ENCODE peak calls at places on chromosomes 1 and 21, in ten cellular contexts. One of them, this sample, is unnamed.

GRCh38 chr1:165856606-165857005 is 29.2 kb downstream of the UCK2 start:
- DNase-seq in heart left ventricle: no peak
- DNase-seq in CD4-positive, alpha-beta memory T cell: no peak
- DNase-seq in CD8-positive, alpha-beta memory T cell: no peak
- DNase-seq in activated CD4-positive, CD25-positive, alpha-beta regulatory T cell treated with anti-CD3 and anti-CD28 coated beads, Interleukin-2, amount 50 U/mL, for 72 hours: no peak
- DNase-seq in kidney glomerular epithelial cell: no peak
- DNase-seq in MM.1S: no peak
- DNase-seq in heart right ventricle: no peak
- DNase-seq in suprapubic skin: no peak
- DNase-seq in stimulated activated CD8-positive, alpha-beta memory T cell treated with anti-CD3 and anti-CD28 coated beads, Interleukin-2, amount 100 ng/mL, for 48 hours: no peak
- DNase-seq in this sample: no peak

GRCh38 chr21:36929622-36930021 is 36.8 kb downstream of the HLCS start:
- DNase-seq in heart left ventricle: no peak
- DNase-seq in CD4-positive, alpha-beta memory T cell: no peak
- DNase-seq in CD8-positive, alpha-beta memory T cell: no peak
- DNase-seq in activated CD4-positive, CD25-positive, alpha-beta regulatory T cell treated with anti-CD3 and anti-CD28 coated beads, Interleukin-2, amount 50 U/mL, for 72 hours: no peak
- DNase-seq in kidney glomerular epithelial cell: no peak
- DNase-seq in MM.1S: peak
- DNase-seq in heart right ventricle: no peak
- DNase-seq in suprapubic skin: no peak
- DNase-seq in stimulated activated CD8-positive, alpha-beta memory T cell treated with anti-CD3 and anti-CD28 coated beads, Interleukin-2, amount 100 ng/mL, for 48 hours: no peak
- DNase-seq in this sample: no peak

GRCh38 chr1:184633785-184634184 is 120.9 kb downstream of the EDEM3 start:
- DNase-seq in heart left ventricle: peak
- DNase-seq in CD4-positive, alpha-beta memory T cell: no peak
- DNase-seq in CD8-positive, alpha-beta memory T cell: no peak
- DNase-seq in activated CD4-positive, CD25-positive, alpha-beta regulatory T cell treated with anti-CD3 and anti-CD28 coated beads, Interleukin-2, amount 50 U/mL, for 72 hours: no peak
- DNase-seq in kidney glomerular epithelial cell: no peak
- DNase-seq in MM.1S: no peak
- DNase-seq in heart right ventricle: no peak
- DNase-seq in suprapubic skin: no peak
- DNase-seq in stimulated activated CD8-positive, alpha-beta memory T cell treated with anti-CD3 and anti-CD28 coated beads, Interleukin-2, amount 100 ng/mL, for 48 hours: no peak
- DNase-seq in this sample: no peak

GRCh38 chr1:184935919-184936798 is 38.1 kb downstream of the NIBAN1 start:
- DNase-seq in heart left ventricle: no peak
- DNase-seq in CD4-positive, alpha-beta memory T cell: no peak
- DNase-seq in CD8-positive, alpha-beta memory T cell: no peak
- DNase-seq in activated CD4-positive, CD25-positive, alpha-beta regulatory T cell treated with anti-CD3 and anti-CD28 coated beads, Interleukin-2, amount 50 U/mL, for 72 hours: no peak
- DNase-seq in kidney glomerular epithelial cell: no peak
- DNase-seq in MM.1S: no peak
- DNase-seq in heart right ventricle: no peak
- DNase-seq in suprapubic skin: no peak
- DNase-seq in stimulated activated CD8-positive, alpha-beta memory T cell treated with anti-CD3 and anti-CD28 coated beads, Interleukin-2, amount 100 ng/mL, for 48 hours: no peak
- DNase-seq in this sample: no peak

GRCh38 chr1:212142883-212143530 is 107.5 kb downstream of the DTL start:
- DNase-seq in heart left ventricle: no peak
- DNase-seq in CD4-positive, alpha-beta memory T cell: no peak
- DNase-seq in CD8-positive, alpha-beta memory T cell: no peak
- DNase-seq in activated CD4-positive, CD25-positive, alpha-beta regulatory T cell treated with anti-CD3 and anti-CD28 coated beads, Interleukin-2, amount 50 U/mL, for 72 hours: no peak
- DNase-seq in kidney glomerular epithelial cell: no peak
- DNase-seq in MM.1S: no peak
- DNase-seq in heart right ventricle: no peak
- DNase-seq in suprapubic skin: no peak
- DNase-seq in stimulated activated CD8-positive, alpha-beta memory T cell treated with anti-CD3 and anti-CD28 coated beads, Interleukin-2, amount 100 ng/mL, for 48 hours: no peak
- DNase-seq in this sample: no peak

GRCh38 chr1:50422946-50423669 is at the start of gene DMRTA2:
- DNase-seq in heart left ventricle: no peak
- DNase-seq in CD4-positive, alpha-beta memory T cell: no peak
- DNase-seq in CD8-positive, alpha-beta memory T cell: no peak
- DNase-seq in activated CD4-positive, CD25-positive, alpha-beta regulatory T cell treated with anti-CD3 and anti-CD28 coated beads, Interleukin-2, amount 50 U/mL, for 72 hours: no peak
- DNase-seq in kidney glomerular epithelial cell: no peak
- DNase-seq in MM.1S: no peak
- DNase-seq in heart right ventricle: no peak
- DNase-seq in suprapubic skin: no peak
- DNase-seq in stimulated activated CD8-positive, alpha-beta memory T cell treated with anti-CD3 and anti-CD28 coated beads, Interleukin-2, amount 100 ng/mL, for 48 hours: no peak
- DNase-seq in this sample: no peak

GRCh38 chr21:33198346-33199135 is 31.2 kb upstream of the IFNAR2 start:
- DNase-seq in heart left ventricle: peak
- DNase-seq in CD4-positive, alpha-beta memory T cell: no peak
- DNase-seq in CD8-positive, alpha-beta memory T cell: no peak
- DNase-seq in activated CD4-positive, CD25-positive, alpha-beta regulatory T cell treated with anti-CD3 and anti-CD28 coated beads, Interleukin-2, amount 50 U/mL, for 72 hours: no peak
- DNase-seq in kidney glomerular epithelial cell: no peak
- DNase-seq in MM.1S: no peak
- DNase-seq in heart right ventricle: peak
- DNase-seq in suprapubic skin: peak
- DNase-seq in stimulated activated CD8-positive, alpha-beta memory T cell treated with anti-CD3 and anti-CD28 coated beads, Interleukin-2, amount 100 ng/mL, for 48 hours: no peak
- DNase-seq in this sample: peak

GRCh38 chr1:174535207-174535606 is 87.4 kb downstream of the GPR52 start:
- DNase-seq in heart left ventricle: no peak
- DNase-seq in CD4-positive, alpha-beta memory T cell: no peak
- DNase-seq in CD8-positive, alpha-beta memory T cell: no peak
- DNase-seq in activated CD4-positive, CD25-positive, alpha-beta regulatory T cell treated with anti-CD3 and anti-CD28 coated beads, Interleukin-2, amount 50 U/mL, for 72 hours: no peak
- DNase-seq in kidney glomerular epithelial cell: peak
- DNase-seq in MM.1S: no peak
- DNase-seq in heart right ventricle: no peak
- DNase-seq in suprapubic skin: no peak
- DNase-seq in stimulated activated CD8-positive, alpha-beta memory T cell treated with anti-CD3 and anti-CD28 coated beads, Interleukin-2, amount 100 ng/mL, for 48 hours: no peak
- DNase-seq in this sample: no peak

GRCh38 chr1:226223157-226223785 is at the start of gene MIXL1:
- DNase-seq in heart left ventricle: no peak
- DNase-seq in CD4-positive, alpha-beta memory T cell: no peak
- DNase-seq in CD8-positive, alpha-beta memory T cell: no peak
- DNase-seq in activated CD4-positive, CD25-positive, alpha-beta regulatory T cell treated with anti-CD3 and anti-CD28 coated beads, Interleukin-2, amount 50 U/mL, for 72 hours: no peak
- DNase-seq in kidney glomerular epithelial cell: no peak
- DNase-seq in MM.1S: no peak
- DNase-seq in heart right ventricle: no peak
- DNase-seq in suprapubic skin: no peak
- DNase-seq in stimulated activated CD8-positive, alpha-beta memory T cell treated with anti-CD3 and anti-CD28 coated beads, Interleukin-2, amount 100 ng/mL, for 48 hours: no peak
- DNase-seq in this sample: no peak

GRCh38 chr1:230032882-230033281 is 34.2 kb upstream of the GALNT2 start:
- DNase-seq in heart left ventricle: no peak
- DNase-seq in CD4-positive, alpha-beta memory T cell: no peak
- DNase-seq in CD8-positive, alpha-beta memory T cell: no peak
- DNase-seq in activated CD4-positive, CD25-positive, alpha-beta regulatory T cell treated with anti-CD3 and anti-CD28 coated beads, Interleukin-2, amount 50 U/mL, for 72 hours: no peak
- DNase-seq in kidney glomerular epithelial cell: no peak
- DNase-seq in MM.1S: no peak
- DNase-seq in heart right ventricle: no peak
- DNase-seq in suprapubic skin: no peak
- DNase-seq in stimulated activated CD8-positive, alpha-beta memory T cell treated with anti-CD3 and anti-CD28 coated beads, Interleukin-2, amount 100 ng/mL, for 48 hours: no peak
- DNase-seq in this sample: no peak

GRCh38 chr1:38064232-38064903 is 17.8 kb upstream of the POU3F1 start:
- DNase-seq in heart left ventricle: no peak
- DNase-seq in CD4-positive, alpha-beta memory T cell: no peak
- DNase-seq in CD8-positive, alpha-beta memory T cell: no peak
- DNase-seq in activated CD4-positive, CD25-positive, alpha-beta regulatory T cell treated with anti-CD3 and anti-CD28 coated beads, Interleukin-2, amount 50 U/mL, for 72 hours: no peak
- DNase-seq in kidney glomerular epithelial cell: peak
- DNase-seq in MM.1S: no peak
- DNase-seq in heart right ventricle: no peak
- DNase-seq in suprapubic skin: no peak
- DNase-seq in stimulated activated CD8-positive, alpha-beta memory T cell treated with anti-CD3 and anti-CD28 coated beads, Interleukin-2, amount 100 ng/mL, for 48 hours: no peak
- DNase-seq in this sample: no peak

GRCh38 chr21:26888256-26888655 is 43.0 kb upstream of the ADAMTS1 start:
- DNase-seq in heart left ventricle: no peak
- DNase-seq in CD4-positive, alpha-beta memory T cell: no peak
- DNase-seq in CD8-positive, alpha-beta memory T cell: no peak
- DNase-seq in activated CD4-positive, CD25-positive, alpha-beta regulatory T cell treated with anti-CD3 and anti-CD28 coated beads, Interleukin-2, amount 50 U/mL, for 72 hours: no peak
- DNase-seq in kidney glomerular epithelial cell: no peak
- DNase-seq in MM.1S: no peak
- DNase-seq in heart right ventricle: no peak
- DNase-seq in suprapubic skin: no peak
- DNase-seq in stimulated activated CD8-positive, alpha-beta memory T cell treated with anti-CD3 and anti-CD28 coated beads, Interleukin-2, amount 100 ng/mL, for 48 hours: no peak
- DNase-seq in this sample: no peak

GRCh38 chr1:247089616-247090375 is 11.2 kb upstream of the ZNF670 start:
- DNase-seq in heart left ventricle: no peak
- DNase-seq in CD4-positive, alpha-beta memory T cell: no peak
- DNase-seq in CD8-positive, alpha-beta memory T cell: no peak
- DNase-seq in activated CD4-positive, CD25-positive, alpha-beta regulatory T cell treated with anti-CD3 and anti-CD28 coated beads, Interleukin-2, amount 50 U/mL, for 72 hours: no peak
- DNase-seq in kidney glomerular epithelial cell: no peak
- DNase-seq in MM.1S: no peak
- DNase-seq in heart right ventricle: no peak
- DNase-seq in suprapubic skin: no peak
- DNase-seq in stimulated activated CD8-positive, alpha-beta memory T cell treated with anti-CD3 and anti-CD28 coated beads, Interleukin-2, amount 100 ng/mL, for 48 hours: no peak
- DNase-seq in this sample: no peak

GRCh38 chr1:234604726-234605492 is 5.1 kb downstream of the IRF2BP2 start:
- DNase-seq in heart left ventricle: no peak
- DNase-seq in CD4-positive, alpha-beta memory T cell: no peak
- DNase-seq in CD8-positive, alpha-beta memory T cell: no peak
- DNase-seq in activated CD4-positive, CD25-positive, alpha-beta regulatory T cell treated with anti-CD3 and anti-CD28 coated beads, Interleukin-2, amount 50 U/mL, for 72 hours: no peak
- DNase-seq in kidney glomerular epithelial cell: peak
- DNase-seq in MM.1S: no peak
- DNase-seq in heart right ventricle: no peak
- DNase-seq in suprapubic skin: no peak
- DNase-seq in stimulated activated CD8-positive, alpha-beta memory T cell treated with anti-CD3 and anti-CD28 coated beads, Interleukin-2, amount 100 ng/mL, for 48 hours: no peak
- DNase-seq in this sample: no peak

GRCh38 chr21:26964379-26964778 is 2.5 kb downstream of the ADAMTS5 start:
- DNase-seq in heart left ventricle: peak
- DNase-seq in CD4-positive, alpha-beta memory T cell: no peak
- DNase-seq in CD8-positive, alpha-beta memory T cell: no peak
- DNase-seq in activated CD4-positive, CD25-positive, alpha-beta regulatory T cell treated with anti-CD3 and anti-CD28 coated beads, Interleukin-2, amount 50 U/mL, for 72 hours: no peak
- DNase-seq in kidney glomerular epithelial cell: peak
- DNase-seq in MM.1S: no peak
- DNase-seq in heart right ventricle: peak
- DNase-seq in suprapubic skin: peak
- DNase-seq in stimulated activated CD8-positive, alpha-beta memory T cell treated with anti-CD3 and anti-CD28 coated beads, Interleukin-2, amount 100 ng/mL, for 48 hours: no peak
- DNase-seq in this sample: peak

GRCh38 chr1:43774359-43774758 is 67.0 kb downstream of the ST3GAL3 start:
- DNase-seq in heart left ventricle: no peak
- DNase-seq in CD4-positive, alpha-beta memory T cell: no peak
- DNase-seq in CD8-positive, alpha-beta memory T cell: no peak
- DNase-seq in activated CD4-positive, CD25-positive, alpha-beta regulatory T cell treated with anti-CD3 and anti-CD28 coated beads, Interleukin-2, amount 50 U/mL, for 72 hours: no peak
- DNase-seq in kidney glomerular epithelial cell: no peak
- DNase-seq in MM.1S: no peak
- DNase-seq in heart right ventricle: no peak
- DNase-seq in suprapubic skin: no peak
- DNase-seq in stimulated activated CD8-positive, alpha-beta memory T cell treated with anti-CD3 and anti-CD28 coated beads, Interleukin-2, amount 100 ng/mL, for 48 hours: no peak
- DNase-seq in this sample: no peak

GRCh38 chr1:51518730-51519047 is 377 bp downstream of the EPS15 start:
- DNase-seq in heart left ventricle: peak
- DNase-seq in CD4-positive, alpha-beta memory T cell: peak
- DNase-seq in CD8-positive, alpha-beta memory T cell: peak
- DNase-seq in activated CD4-positive, CD25-positive, alpha-beta regulatory T cell treated with anti-CD3 and anti-CD28 coated beads, Interleukin-2, amount 50 U/mL, for 72 hours: peak
- DNase-seq in kidney glomerular epithelial cell: peak
- DNase-seq in MM.1S: peak
- DNase-seq in heart right ventricle: peak
- DNase-seq in suprapubic skin: peak
- DNase-seq in stimulated activated CD8-positive, alpha-beta memory T cell treated with anti-CD3 and anti-CD28 coated beads, Interleukin-2, amount 100 ng/mL, for 48 hours: peak
- DNase-seq in this sample: no peak

GRCh38 chr1:81349194-81349965 is 451.4 kb upstream of the ADGRL2 start:
- DNase-seq in heart left ventricle: no peak
- DNase-seq in CD4-positive, alpha-beta memory T cell: no peak
- DNase-seq in CD8-positive, alpha-beta memory T cell: no peak
- DNase-seq in activated CD4-positive, CD25-positive, alpha-beta regulatory T cell treated with anti-CD3 and anti-CD28 coated beads, Interleukin-2, amount 50 U/mL, for 72 hours: no peak
- DNase-seq in kidney glomerular epithelial cell: no peak
- DNase-seq in MM.1S: no peak
- DNase-seq in heart right ventricle: no peak
- DNase-seq in suprapubic skin: no peak
- DNase-seq in stimulated activated CD8-positive, alpha-beta memory T cell treated with anti-CD3 and anti-CD28 coated beads, Interleukin-2, amount 100 ng/mL, for 48 hours: no peak
- DNase-seq in this sample: no peak

GRCh38 chr1:58620259-58620658 is 43.2 kb upstream of the TACSTD2 start:
- DNase-seq in heart left ventricle: no peak
- DNase-seq in CD4-positive, alpha-beta memory T cell: no peak
- DNase-seq in CD8-positive, alpha-beta memory T cell: no peak
- DNase-seq in activated CD4-positive, CD25-positive, alpha-beta regulatory T cell treated with anti-CD3 and anti-CD28 coated beads, Interleukin-2, amount 50 U/mL, for 72 hours: no peak
- DNase-seq in kidney glomerular epithelial cell: no peak
- DNase-seq in MM.1S: no peak
- DNase-seq in heart right ventricle: no peak
- DNase-seq in suprapubic skin: no peak
- DNase-seq in stimulated activated CD8-positive, alpha-beta memory T cell treated with anti-CD3 and anti-CD28 coated beads, Interleukin-2, amount 100 ng/mL, for 48 hours: no peak
- DNase-seq in this sample: no peak

GRCh38 chr1:86750530-86750929 is 46.2 kb downstream of the SH3GLB1 start:
- DNase-seq in heart left ventricle: no peak
- DNase-seq in CD4-positive, alpha-beta memory T cell: no peak
- DNase-seq in CD8-positive, alpha-beta memory T cell: no peak
- DNase-seq in activated CD4-positive, CD25-positive, alpha-beta regulatory T cell treated with anti-CD3 and anti-CD28 coated beads, Interleukin-2, amount 50 U/mL, for 72 hours: no peak
- DNase-seq in kidney glomerular epithelial cell: no peak
- DNase-seq in MM.1S: no peak
- DNase-seq in heart right ventricle: no peak
- DNase-seq in suprapubic skin: no peak
- DNase-seq in stimulated activated CD8-positive, alpha-beta memory T cell treated with anti-CD3 and anti-CD28 coated beads, Interleukin-2, amount 100 ng/mL, for 48 hours: no peak
- DNase-seq in this sample: no peak

GRCh38 chr1:168763031-168763430 is 34.0 kb upstream of the DPT start:
- DNase-seq in heart left ventricle: no peak
- DNase-seq in CD4-positive, alpha-beta memory T cell: no peak
- DNase-seq in CD8-positive, alpha-beta memory T cell: no peak
- DNase-seq in activated CD4-positive, CD25-positive, alpha-beta regulatory T cell treated with anti-CD3 and anti-CD28 coated beads, Interleukin-2, amount 50 U/mL, for 72 hours: no peak
- DNase-seq in kidney glomerular epithelial cell: no peak
- DNase-seq in MM.1S: no peak
- DNase-seq in heart right ventricle: no peak
- DNase-seq in suprapubic skin: no peak
- DNase-seq in stimulated activated CD8-positive, alpha-beta memory T cell treated with anti-CD3 and anti-CD28 coated beads, Interleukin-2, amount 100 ng/mL, for 48 hours: no peak
- DNase-seq in this sample: no peak

GRCh38 chr1:30783244-30783915 is 25.8 kb upstream of the LAPTM5 start:
- DNase-seq in heart left ventricle: peak
- DNase-seq in CD4-positive, alpha-beta memory T cell: no peak
- DNase-seq in CD8-positive, alpha-beta memory T cell: no peak
- DNase-seq in activated CD4-positive, CD25-positive, alpha-beta regulatory T cell treated with anti-CD3 and anti-CD28 coated beads, Interleukin-2, amount 50 U/mL, for 72 hours: no peak
- DNase-seq in kidney glomerular epithelial cell: no peak
- DNase-seq in MM.1S: no peak
- DNase-seq in heart right ventricle: peak
- DNase-seq in suprapubic skin: no peak
- DNase-seq in stimulated activated CD8-positive, alpha-beta memory T cell treated with anti-CD3 and anti-CD28 coated beads, Interleukin-2, amount 100 ng/mL, for 48 hours: no peak
- DNase-seq in this sample: no peak

GRCh38 chr21:34722684-34723300 is 54.0 kb downstream of the CLIC6 start:
- DNase-seq in heart left ventricle: no peak
- DNase-seq in CD4-positive, alpha-beta memory T cell: peak
- DNase-seq in CD8-positive, alpha-beta memory T cell: peak
- DNase-seq in activated CD4-positive, CD25-positive, alpha-beta regulatory T cell treated with anti-CD3 and anti-CD28 coated beads, Interleukin-2, amount 50 U/mL, for 72 hours: peak
- DNase-seq in kidney glomerular epithelial cell: no peak
- DNase-seq in MM.1S: no peak
- DNase-seq in heart right ventricle: no peak
- DNase-seq in suprapubic skin: no peak
- DNase-seq in stimulated activated CD8-positive, alpha-beta memory T cell treated with anti-CD3 and anti-CD28 coated beads, Interleukin-2, amount 100 ng/mL, for 48 hours: no peak
- DNase-seq in this sample: no peak

GRCh38 chr1:116503535-116504307 is 67.1 kb downstream of the CD58 start:
- DNase-seq in heart left ventricle: peak
- DNase-seq in CD4-positive, alpha-beta memory T cell: no peak
- DNase-seq in CD8-positive, alpha-beta memory T cell: peak
- DNase-seq in activated CD4-positive, CD25-positive, alpha-beta regulatory T cell treated with anti-CD3 and anti-CD28 coated beads, Interleukin-2, amount 50 U/mL, for 72 hours: no peak
- DNase-seq in kidney glomerular epithelial cell: no peak
- DNase-seq in MM.1S: no peak
- DNase-seq in heart right ventricle: peak
- DNase-seq in suprapubic skin: no peak
- DNase-seq in stimulated activated CD8-positive, alpha-beta memory T cell treated with anti-CD3 and anti-CD28 coated beads, Interleukin-2, amount 100 ng/mL, for 48 hours: no peak
- DNase-seq in this sample: no peak

GRCh38 chr1:96416690-96417444 is 304.7 kb upstream of the PTBP2 start:
- DNase-seq in heart left ventricle: no peak
- DNase-seq in CD4-positive, alpha-beta memory T cell: no peak
- DNase-seq in CD8-positive, alpha-beta memory T cell: no peak
- DNase-seq in activated CD4-positive, CD25-positive, alpha-beta regulatory T cell treated with anti-CD3 and anti-CD28 coated beads, Interleukin-2, amount 50 U/mL, for 72 hours: no peak
- DNase-seq in kidney glomerular epithelial cell: no peak
- DNase-seq in MM.1S: peak
- DNase-seq in heart right ventricle: no peak
- DNase-seq in suprapubic skin: no peak
- DNase-seq in stimulated activated CD8-positive, alpha-beta memory T cell treated with anti-CD3 and anti-CD28 coated beads, Interleukin-2, amount 100 ng/mL, for 48 hours: no peak
- DNase-seq in this sample: no peak

GRCh38 chr1:29827237-29827750 is 591.0 kb downstream of the PTPRU start:
- DNase-seq in heart left ventricle: no peak
- DNase-seq in CD4-positive, alpha-beta memory T cell: no peak
- DNase-seq in CD8-positive, alpha-beta memory T cell: no peak
- DNase-seq in activated CD4-positive, CD25-positive, alpha-beta regulatory T cell treated with anti-CD3 and anti-CD28 coated beads, Interleukin-2, amount 50 U/mL, for 72 hours: no peak
- DNase-seq in kidney glomerular epithelial cell: no peak
- DNase-seq in MM.1S: no peak
- DNase-seq in heart right ventricle: no peak
- DNase-seq in suprapubic skin: no peak
- DNase-seq in stimulated activated CD8-positive, alpha-beta memory T cell treated with anti-CD3 and anti-CD28 coated beads, Interleukin-2, amount 100 ng/mL, for 48 hours: no peak
- DNase-seq in this sample: no peak

GRCh38 chr21:29475329-29475728 is 176.6 kb downstream of the BACH1 start:
- DNase-seq in heart left ventricle: no peak
- DNase-seq in CD4-positive, alpha-beta memory T cell: no peak
- DNase-seq in CD8-positive, alpha-beta memory T cell: no peak
- DNase-seq in activated CD4-positive, CD25-positive, alpha-beta regulatory T cell treated with anti-CD3 and anti-CD28 coated beads, Interleukin-2, amount 50 U/mL, for 72 hours: no peak
- DNase-seq in kidney glomerular epithelial cell: no peak
- DNase-seq in MM.1S: no peak
- DNase-seq in heart right ventricle: no peak
- DNase-seq in suprapubic skin: no peak
- DNase-seq in stimulated activated CD8-positive, alpha-beta memory T cell treated with anti-CD3 and anti-CD28 coated beads, Interleukin-2, amount 100 ng/mL, for 48 hours: no peak
- DNase-seq in this sample: no peak